ENCODE peak calls at places on chromosomes 4 and X, in eight cellular contexts. One of them, this sample, is unnamed.

GRCh38 chrX:41516995-41517660 is 70.0 kb downstream of the NYX start:
- DNase-seq in kidney epithelial cell: no peak
- DNase-seq in right lobe of liver: no peak
- DNase-seq in choroid plexus epithelial cell: no peak
- DNase-seq in GM23338: peak
- DNase-seq in LNCaP clone FGC: no peak
- DNase-seq in HCT116: no peak
- DNase-seq in fibroblast of pulmonary artery: no peak
- DNase-seq in this sample: no peak

GRCh38 chr4:186823989-186824388 is 100.3 kb upstream of the FAT1 start:
- DNase-seq in choroid plexus epithelial cell: peak
- DNase-seq in GM23338: no peak
- DNase-seq in right lobe of liver: no peak
- DNase-seq in HCT116: no peak
- DNase-seq in fibroblast of pulmonary artery: peak
- DNase-seq in LNCaP clone FGC: no peak
- DNase-seq in kidney epithelial cell: no peak
- DNase-seq in this sample: no peak

GRCh38 chr4:52420330-52420729 is 238.8 kb downstream of the USP46 start:
- DNase-seq in choroid plexus epithelial cell: no peak
- DNase-seq in LNCaP clone FGC: no peak
- DNase-seq in HCT116: no peak
- DNase-seq in GM23338: no peak
- DNase-seq in kidney epithelial cell: no peak
- DNase-seq in fibroblast of pulmonary artery: no peak
- DNase-seq in right lobe of liver: no peak
- DNase-seq in this sample: no peak

GRCh38 chr4:127623755-127624087 is 9.0 kb upstream of the INTU start:
- DNase-seq in LNCaP clone FGC: no peak
- DNase-seq in GM23338: peak
- DNase-seq in kidney epithelial cell: no peak
- DNase-seq in choroid plexus epithelial cell: peak
- DNase-seq in HCT116: no peak
- DNase-seq in right lobe of liver: no peak
- DNase-seq in fibroblast of pulmonary artery: peak
- DNase-seq in this sample: no peak

GRCh38 chrX:6738518-6739470 is 203.9 kb upstream of the VCX3A start:
- DNase-seq in LNCaP clone FGC: no peak
- DNase-seq in GM23338: no peak
- DNase-seq in right lobe of liver: no peak
- DNase-seq in choroid plexus epithelial cell: no peak
- DNase-seq in fibroblast of pulmonary artery: no peak
- DNase-seq in HCT116: no peak
- DNase-seq in kidney epithelial cell: no peak
- DNase-seq in this sample: no peak

GRCh38 chrX:119669424-119670037 is 23.4 kb downstream of the SEPTIN6 start:
- DNase-seq in LNCaP clone FGC: no peak
- DNase-seq in kidney epithelial cell: no peak
- DNase-seq in HCT116: no peak
- DNase-seq in right lobe of liver: no peak
- DNase-seq in fibroblast of pulmonary artery: peak
- DNase-seq in GM23338: no peak
- DNase-seq in choroid plexus epithelial cell: peak
- DNase-seq in this sample: no peak

GRCh38 chr4:122854444-122854843 is 27.8 kb downstream of the FGF2 start:
- DNase-seq in fibroblast of pulmonary artery: no peak
- DNase-seq in HCT116: no peak
- DNase-seq in LNCaP clone FGC: no peak
- DNase-seq in kidney epithelial cell: no peak
- DNase-seq in choroid plexus epithelial cell: no peak
- DNase-seq in GM23338: no peak
- DNase-seq in right lobe of liver: peak
- DNase-seq in this sample: no peak

GRCh38 chr4:26020083-26020668 is 106.2 kb downstream of the SMIM20 start:
- DNase-seq in right lobe of liver: no peak
- DNase-seq in fibroblast of pulmonary artery: peak
- DNase-seq in kidney epithelial cell: no peak
- DNase-seq in LNCaP clone FGC: no peak
- DNase-seq in GM23338: no peak
- DNase-seq in HCT116: no peak
- DNase-seq in choroid plexus epithelial cell: peak
- DNase-seq in this sample: no peak

GRCh38 chr4:57077550-57078311 is 32.5 kb downstream of the IGFBP7 start:
- DNase-seq in LNCaP clone FGC: no peak
- DNase-seq in HCT116: no peak
- DNase-seq in kidney epithelial cell: no peak
- DNase-seq in fibroblast of pulmonary artery: peak
- DNase-seq in GM23338: peak
- DNase-seq in choroid plexus epithelial cell: peak
- DNase-seq in right lobe of liver: no peak
- DNase-seq in this sample: no peak

GRCh38 chrX:87583679-87584078 is 66.1 kb downstream of the KLHL4 start:
- DNase-seq in kidney epithelial cell: no peak
- DNase-seq in fibroblast of pulmonary artery: peak
- DNase-seq in choroid plexus epithelial cell: peak
- DNase-seq in GM23338: peak
- DNase-seq in LNCaP clone FGC: no peak
- DNase-seq in right lobe of liver: peak
- DNase-seq in HCT116: no peak
- DNase-seq in this sample: no peak

GRCh38 chrX:146243071-146243470 is 425.4 kb downstream of the SLITRK2 start:
- DNase-seq in kidney epithelial cell: no peak
- DNase-seq in choroid plexus epithelial cell: no peak
- DNase-seq in fibroblast of pulmonary artery: no peak
- DNase-seq in right lobe of liver: no peak
- DNase-seq in GM23338: no peak
- DNase-seq in HCT116: no peak
- DNase-seq in LNCaP clone FGC: no peak
- DNase-seq in this sample: peak

GRCh38 chr4:137961051-137961438 is 281.1 kb downstream of the SLC7A11 start:
- DNase-seq in HCT116: no peak
- DNase-seq in right lobe of liver: no peak
- DNase-seq in GM23338: no peak
- DNase-seq in fibroblast of pulmonary artery: peak
- DNase-seq in LNCaP clone FGC: no peak
- DNase-seq in kidney epithelial cell: no peak
- DNase-seq in choroid plexus epithelial cell: peak
- DNase-seq in this sample: peak

GRCh38 chr4:165332502-165332901 is 5.0 kb downstream of the MSMO1 start:
- DNase-seq in fibroblast of pulmonary artery: no peak
- DNase-seq in kidney epithelial cell: no peak
- DNase-seq in HCT116: no peak
- DNase-seq in right lobe of liver: no peak
- DNase-seq in LNCaP clone FGC: no peak
- DNase-seq in choroid plexus epithelial cell: no peak
- DNase-seq in GM23338: no peak
- DNase-seq in this sample: no peak
- H3K4me3 ChIP-seq in fibroblast of pulmonary artery: peak
- H3K4me3 ChIP-seq in kidney epithelial cell: no peak
- H3K4me3 ChIP-seq in HCT116: no peak
- H3K4me3 ChIP-seq in right lobe of liver: no peak
- H3K4me3 ChIP-seq in LNCaP clone FGC: no peak
- H3K4me3 ChIP-seq in choroid plexus epithelial cell: no peak
- H3K4me3 ChIP-seq in GM23338: peak
- H3K4me3 ChIP-seq in this sample: peak

GRCh38 chr4:179361978-179362486 is 1919.8 kb upstream of the AGA start:
- DNase-seq in kidney epithelial cell: no peak
- DNase-seq in choroid plexus epithelial cell: no peak
- DNase-seq in LNCaP clone FGC: no peak
- DNase-seq in right lobe of liver: no peak
- DNase-seq in fibroblast of pulmonary artery: no peak
- DNase-seq in GM23338: no peak
- DNase-seq in HCT116: no peak
- DNase-seq in this sample: no peak
- TF ChIP-seq CTCF in kidney epithelial cell: no peak
- TF ChIP-seq CTCF in choroid plexus epithelial cell: no peak
- TF ChIP-seq CTCF in LNCaP clone FGC: no peak
- TF ChIP-seq CTCF in right lobe of liver: no peak
- TF ChIP-seq CTCF in fibroblast of pulmonary artery: no peak
- TF ChIP-seq CTCF in GM23338: no peak
- TF ChIP-seq CTCF in HCT116: no peak
- TF ChIP-seq CTCF in this sample: no peak

GRCh38 chr4:185243879-185244278 is 34.5 kb downstream of the SNX25 start:
- DNase-seq in LNCaP clone FGC: no peak
- DNase-seq in choroid plexus epithelial cell: no peak
- DNase-seq in GM23338: no peak
- DNase-seq in kidney epithelial cell: no peak
- DNase-seq in right lobe of liver: no peak
- DNase-seq in HCT116: no peak
- DNase-seq in fibroblast of pulmonary artery: no peak
- DNase-seq in this sample: no peak

GRCh38 chr4:185246453-185246852 is 37.1 kb downstream of the SNX25 start:
- DNase-seq in HCT116: no peak
- DNase-seq in GM23338: no peak
- DNase-seq in fibroblast of pulmonary artery: no peak
- DNase-seq in right lobe of liver: no peak
- DNase-seq in choroid plexus epithelial cell: no peak
- DNase-seq in kidney epithelial cell: no peak
- DNase-seq in LNCaP clone FGC: no peak
- DNase-seq in this sample: no peak

GRCh38 chr4:185249105-185249504 is 39.7 kb downstream of the SNX25 start:
- DNase-seq in right lobe of liver: no peak
- DNase-seq in fibroblast of pulmonary artery: no peak
- DNase-seq in GM23338: no peak
- DNase-seq in choroid plexus epithelial cell: no peak
- DNase-seq in HCT116: no peak
- DNase-seq in kidney epithelial cell: no peak
- DNase-seq in LNCaP clone FGC: no peak
- DNase-seq in this sample: no peak

GRCh38 chr4:185244763-185245162 is 35.4 kb downstream of the SNX25 start:
- DNase-seq in fibroblast of pulmonary artery: no peak
- DNase-seq in LNCaP clone FGC: no peak
- DNase-seq in choroid plexus epithelial cell: no peak
- DNase-seq in kidney epithelial cell: no peak
- DNase-seq in right lobe of liver: no peak
- DNase-seq in HCT116: no peak
- DNase-seq in GM23338: no peak
- DNase-seq in this sample: no peak

GRCh38 chr4:185247151-185247550 is 37.8 kb downstream of the SNX25 start:
- DNase-seq in GM23338: no peak
- DNase-seq in fibroblast of pulmonary artery: no peak
- DNase-seq in HCT116: no peak
- DNase-seq in kidney epithelial cell: no peak
- DNase-seq in choroid plexus epithelial cell: peak
- DNase-seq in right lobe of liver: no peak
- DNase-seq in LNCaP clone FGC: no peak
- DNase-seq in this sample: no peak
- H3K4me3 ChIP-seq in GM23338: no peak
- H3K4me3 ChIP-seq in fibroblast of pulmonary artery: no peak
- H3K4me3 ChIP-seq in HCT116: no peak
- H3K4me3 ChIP-seq in kidney epithelial cell: no peak
- H3K4me3 ChIP-seq in choroid plexus epithelial cell: no peak
- H3K4me3 ChIP-seq in right lobe of liver: no peak
- H3K4me3 ChIP-seq in LNCaP clone FGC: no peak
- H3K4me3 ChIP-seq in this sample: no peak

GRCh38 chr4:18343581-18343980 is 322.0 kb upstream of the LCORL start:
- DNase-seq in LNCaP clone FGC: no peak
- DNase-seq in choroid plexus epithelial cell: no peak
- DNase-seq in right lobe of liver: no peak
- DNase-seq in HCT116: no peak
- DNase-seq in kidney epithelial cell: no peak
- DNase-seq in fibroblast of pulmonary artery: no peak
- DNase-seq in GM23338: no peak
- DNase-seq in this sample: no peak
- TF ChIP-seq CTCF in LNCaP clone FGC: no peak
- TF ChIP-seq CTCF in choroid plexus epithelial cell: no peak
- TF ChIP-seq CTCF in right lobe of liver: no peak
- TF ChIP-seq CTCF in HCT116: no peak
- TF ChIP-seq CTCF in kidney epithelial cell: no peak
- TF ChIP-seq CTCF in fibroblast of pulmonary artery: no peak
- TF ChIP-seq CTCF in GM23338: no peak
- TF ChIP-seq CTCF in this sample: no peak

GRCh38 chr4:100489316-100489715 is 28.5 kb downstream of the EMCN start:
- DNase-seq in fibroblast of pulmonary artery: peak
- DNase-seq in GM23338: no peak
- DNase-seq in kidney epithelial cell: no peak
- DNase-seq in LNCaP clone FGC: no peak
- DNase-seq in HCT116: no peak
- DNase-seq in choroid plexus epithelial cell: peak
- DNase-seq in right lobe of liver: no peak
- DNase-seq in this sample: no peak

GRCh38 chr4:100493756-100494155 is 24.1 kb downstream of the EMCN start:
- DNase-seq in HCT116: no peak
- DNase-seq in GM23338: no peak
- DNase-seq in kidney epithelial cell: no peak
- DNase-seq in fibroblast of pulmonary artery: no peak
- DNase-seq in LNCaP clone FGC: peak
- DNase-seq in right lobe of liver: no peak
- DNase-seq in choroid plexus epithelial cell: peak
- DNase-seq in this sample: no peak

GRCh38 chr4:100494166-100494565 is 23.7 kb downstream of the EMCN start:
- DNase-seq in GM23338: no peak
- DNase-seq in right lobe of liver: no peak
- DNase-seq in HCT116: no peak
- DNase-seq in fibroblast of pulmonary artery: peak
- DNase-seq in LNCaP clone FGC: no peak
- DNase-seq in choroid plexus epithelial cell: peak
- DNase-seq in kidney epithelial cell: no peak
- DNase-seq in this sample: no peak

GRCh38 chr4:100495074-100495473 is 22.7 kb downstream of the EMCN start:
- DNase-seq in kidney epithelial cell: no peak
- DNase-seq in right lobe of liver: no peak
- DNase-seq in fibroblast of pulmonary artery: no peak
- DNase-seq in LNCaP clone FGC: peak
- DNase-seq in GM23338: no peak
- DNase-seq in choroid plexus epithelial cell: no peak
- DNase-seq in HCT116: no peak
- DNase-seq in this sample: no peak

GRCh38 chr4:100492129-100492528 is 25.7 kb downstream of the EMCN start:
- DNase-seq in HCT116: no peak
- DNase-seq in choroid plexus epithelial cell: no peak
- DNase-seq in GM23338: no peak
- DNase-seq in fibroblast of pulmonary artery: no peak
- DNase-seq in kidney epithelial cell: no peak
- DNase-seq in LNCaP clone FGC: no peak
- DNase-seq in right lobe of liver: no peak
- DNase-seq in this sample: no peak
- H3K4me3 ChIP-seq in HCT116: no peak
- H3K4me3 ChIP-seq in choroid plexus epithelial cell: no peak
- H3K4me3 ChIP-seq in GM23338: no peak
- H3K4me3 ChIP-seq in fibroblast of pulmonary artery: no peak
- H3K4me3 ChIP-seq in kidney epithelial cell: no peak
- H3K4me3 ChIP-seq in LNCaP clone FGC: no peak
- H3K4me3 ChIP-seq in right lobe of liver: no peak
- H3K4me3 ChIP-seq in this sample: no peak

GRCh38 chr4:24611575-24611974 is 27.2 kb upstream of the DHX15 start:
- DNase-seq in GM23338: no peak
- DNase-seq in choroid plexus epithelial cell: no peak
- DNase-seq in fibroblast of pulmonary artery: no peak
- DNase-seq in right lobe of liver: no peak
- DNase-seq in HCT116: no peak
- DNase-seq in LNCaP clone FGC: no peak
- DNase-seq in kidney epithelial cell: no peak
- DNase-seq in this sample: no peak

GRCh38 chr4:24615977-24616376 is 31.6 kb upstream of the DHX15 start:
- DNase-seq in HCT116: no peak
- DNase-seq in LNCaP clone FGC: no peak
- DNase-seq in kidney epithelial cell: no peak
- DNase-seq in choroid plexus epithelial cell: no peak
- DNase-seq in fibroblast of pulmonary artery: no peak
- DNase-seq in GM23338: no peak
- DNase-seq in right lobe of liver: no peak
- DNase-seq in this sample: no peak

GRCh38 chr4:24614881-24615280 is 30.5 kb upstream of the DHX15 start:
- DNase-seq in GM23338: no peak
- DNase-seq in kidney epithelial cell: no peak
- DNase-seq in fibroblast of pulmonary artery: no peak
- DNase-seq in choroid plexus epithelial cell: no peak
- DNase-seq in right lobe of liver: no peak
- DNase-seq in LNCaP clone FGC: no peak
- DNase-seq in HCT116: no peak
- DNase-seq in this sample: no peak

GRCh38 chr4:24613474-24613873 is 29.1 kb upstream of the DHX15 start:
- DNase-seq in GM23338: no peak
- DNase-seq in HCT116: no peak
- DNase-seq in kidney epithelial cell: no peak
- DNase-seq in choroid plexus epithelial cell: no peak
- DNase-seq in fibroblast of pulmonary artery: no peak
- DNase-seq in right lobe of liver: no peak
- DNase-seq in LNCaP clone FGC: no peak
- DNase-seq in this sample: no peak
- TF ChIP-seq CTCF in GM23338: no peak
- TF ChIP-seq CTCF in HCT116: no peak
- TF ChIP-seq CTCF in kidney epithelial cell: no peak
- TF ChIP-seq CTCF in choroid plexus epithelial cell: no peak
- TF ChIP-seq CTCF in fibroblast of pulmonary artery: no peak
- TF ChIP-seq CTCF in right lobe of liver: no peak
- TF ChIP-seq CTCF in LNCaP clone FGC: no peak
- TF ChIP-seq CTCF in this sample: no peak